ENCODE peak calls at places on chromosomes 5 and 9, in eight cellular contexts. One of them, this sample, is unnamed.

GRCh38 chr5:56112526-56113121 is 117.9 kb upstream of the IL6ST start:
- DNase-seq in transverse colon: no peak
- DNase-seq in OCI-LY7: no peak
- DNase-seq in prostate gland: peak
- DNase-seq in fibroblast of lung: no peak
- DNase-seq in astrocyte: no peak
- DNase-seq in adrenal gland: no peak
- DNase-seq in left ventricle myocardium inferior: no peak
- DNase-seq in this sample: no peak

GRCh38 chr9:1273859-1274258 is 223.7 kb downstream of the DMRT2 start:
- DNase-seq in transverse colon: no peak
- DNase-seq in OCI-LY7: no peak
- DNase-seq in prostate gland: no peak
- DNase-seq in fibroblast of lung: no peak
- DNase-seq in astrocyte: no peak
- DNase-seq in adrenal gland: no peak
- DNase-seq in left ventricle myocardium inferior: no peak
- DNase-seq in this sample: no peak

GRCh38 chr9:71383308-71383707 is 261.9 kb upstream of the TRPM3 start:
- DNase-seq in transverse colon: no peak
- DNase-seq in OCI-LY7: no peak
- DNase-seq in prostate gland: no peak
- DNase-seq in fibroblast of lung: no peak
- DNase-seq in astrocyte: no peak
- DNase-seq in adrenal gland: no peak
- DNase-seq in left ventricle myocardium inferior: no peak
- DNase-seq in this sample: no peak

GRCh38 chr9:22037954-22038690 is 29.0 kb upstream of the CDKN2B start:
- DNase-seq in transverse colon: no peak
- DNase-seq in OCI-LY7: peak
- DNase-seq in prostate gland: no peak
- DNase-seq in fibroblast of lung: no peak
- DNase-seq in astrocyte: no peak
- DNase-seq in adrenal gland: no peak
- DNase-seq in left ventricle myocardium inferior: no peak
- DNase-seq in this sample: no peak

GRCh38 chr5:127440831-127441230 is 76.6 kb upstream of the PRRC1 start:
- DNase-seq in transverse colon: no peak
- DNase-seq in OCI-LY7: no peak
- DNase-seq in prostate gland: no peak
- DNase-seq in fibroblast of lung: peak
- DNase-seq in astrocyte: no peak
- DNase-seq in adrenal gland: no peak
- DNase-seq in left ventricle myocardium inferior: no peak
- DNase-seq in this sample: no peak

GRCh38 chr5:154834045-154834444 is 16.4 kb downstream of the FAXDC2 start:
- DNase-seq in transverse colon: no peak
- DNase-seq in OCI-LY7: no peak
- DNase-seq in prostate gland: peak
- DNase-seq in fibroblast of lung: no peak
- DNase-seq in astrocyte: no peak
- DNase-seq in adrenal gland: no peak
- DNase-seq in left ventricle myocardium inferior: no peak
- DNase-seq in this sample: no peak

GRCh38 chr5:151212361-151212899 is 11.5 kb downstream of the CCDC69 start:
- DNase-seq in transverse colon: no peak
- DNase-seq in OCI-LY7: peak
- DNase-seq in prostate gland: no peak
- DNase-seq in fibroblast of lung: no peak
- DNase-seq in astrocyte: no peak
- DNase-seq in adrenal gland: no peak
- DNase-seq in left ventricle myocardium inferior: no peak
- DNase-seq in this sample: no peak

GRCh38 chr9:121673576-121673975 is 22.1 kb downstream of the DAB2IP start:
- DNase-seq in transverse colon: no peak
- DNase-seq in OCI-LY7: no peak
- DNase-seq in prostate gland: no peak
- DNase-seq in fibroblast of lung: no peak
- DNase-seq in astrocyte: no peak
- DNase-seq in adrenal gland: no peak
- DNase-seq in left ventricle myocardium inferior: no peak
- DNase-seq in this sample: peak

GRCh38 chr5:148909001-148909400 is 82.6 kb downstream of the ADRB2 start:
- DNase-seq in transverse colon: no peak
- DNase-seq in OCI-LY7: no peak
- DNase-seq in prostate gland: no peak
- DNase-seq in fibroblast of lung: peak
- DNase-seq in astrocyte: peak
- DNase-seq in adrenal gland: no peak
- DNase-seq in left ventricle myocardium inferior: no peak
- DNase-seq in this sample: no peak

GRCh38 chr5:139638090-139638735 is 9.9 kb upstream of the CXXC5 start:
- DNase-seq in transverse colon: peak
- DNase-seq in OCI-LY7: peak
- DNase-seq in prostate gland: peak
- DNase-seq in fibroblast of lung: peak
- DNase-seq in astrocyte: peak
- DNase-seq in adrenal gland: peak
- DNase-seq in left ventricle myocardium inferior: peak
- DNase-seq in this sample: peak

GRCh38 chr5:157600252-157600651 is 24.7 kb upstream of the ADAM19 start:
- DNase-seq in transverse colon: no peak
- DNase-seq in OCI-LY7: no peak
- DNase-seq in prostate gland: no peak
- DNase-seq in fibroblast of lung: no peak
- DNase-seq in astrocyte: no peak
- DNase-seq in adrenal gland: no peak
- DNase-seq in left ventricle myocardium inferior: no peak
- DNase-seq in this sample: no peak

GRCh38 chr5:173187054-173187743 is 42.9 kb downstream of the BNIP1 start:
- DNase-seq in transverse colon: no peak
- DNase-seq in OCI-LY7: peak
- DNase-seq in prostate gland: no peak
- DNase-seq in fibroblast of lung: no peak
- DNase-seq in astrocyte: no peak
- DNase-seq in adrenal gland: no peak
- DNase-seq in left ventricle myocardium inferior: no peak
- DNase-seq in this sample: no peak

GRCh38 chr5:42520203-42520602 is 97.0 kb downstream of the GHR start:
- DNase-seq in transverse colon: no peak
- DNase-seq in OCI-LY7: no peak
- DNase-seq in prostate gland: peak
- DNase-seq in fibroblast of lung: no peak
- DNase-seq in astrocyte: no peak
- DNase-seq in adrenal gland: no peak
- DNase-seq in left ventricle myocardium inferior: no peak
- DNase-seq in this sample: no peak

GRCh38 chr9:128383007-128383753 is 12.0 kb downstream of the URM1 start:
- DNase-seq in transverse colon: no peak
- DNase-seq in OCI-LY7: no peak
- DNase-seq in prostate gland: no peak
- DNase-seq in fibroblast of lung: no peak
- DNase-seq in astrocyte: no peak
- DNase-seq in adrenal gland: no peak
- DNase-seq in left ventricle myocardium inferior: no peak
- DNase-seq in this sample: peak

DNA sequence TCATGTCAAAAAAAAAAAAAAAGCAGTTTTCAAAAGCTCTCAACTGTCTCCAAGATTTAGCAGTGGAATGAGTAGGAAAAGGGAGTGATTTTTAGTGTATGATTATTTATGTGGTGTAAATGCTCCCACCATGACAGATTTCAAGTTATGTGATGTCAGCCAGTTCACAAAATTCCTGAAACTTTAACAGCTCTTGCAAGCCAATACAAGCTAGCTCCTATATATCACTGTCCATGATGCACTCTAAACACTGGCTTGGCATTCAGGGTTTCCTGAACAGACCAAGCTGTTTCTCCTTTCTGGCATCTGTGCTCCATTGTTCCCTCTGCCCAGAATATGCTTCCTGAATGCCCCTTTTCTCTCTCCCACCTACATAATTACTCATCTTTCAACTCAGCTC is 7.8 kb upstream of the ANKDD1B start:
- DNase-seq in transverse colon: no peak
- DNase-seq in OCI-LY7: no peak
- DNase-seq in prostate gland: no peak
- DNase-seq in fibroblast of lung: peak
- DNase-seq in astrocyte: peak
- DNase-seq in adrenal gland: no peak
- DNase-seq in left ventricle myocardium inferior: no peak
- DNase-seq in this sample: no peak
- H3K27ac ChIP-seq in transverse colon: no peak
- H3K27ac ChIP-seq in OCI-LY7: no peak
- H3K27ac ChIP-seq in prostate gland: no peak
- H3K27ac ChIP-seq in fibroblast of lung: no peak
- H3K27ac ChIP-seq in astrocyte: peak
- H3K27ac ChIP-seq in adrenal gland: no peak
- H3K27ac ChIP-seq in left ventricle myocardium inferior: no peak
- H3K27ac ChIP-seq in this sample: no peak

GRCh38 chr5:137888875-137889759 is at the start of gene PKD2L2:
- DNase-seq in transverse colon: peak
- DNase-seq in OCI-LY7: peak
- DNase-seq in prostate gland: peak
- DNase-seq in fibroblast of lung: peak
- DNase-seq in astrocyte: peak
- DNase-seq in adrenal gland: peak
- DNase-seq in left ventricle myocardium inferior: peak
- DNase-seq in this sample: peak
- H3K27ac ChIP-seq in transverse colon: peak
- H3K27ac ChIP-seq in OCI-LY7: no peak
- H3K27ac ChIP-seq in prostate gland: peak
- H3K27ac ChIP-seq in fibroblast of lung: peak
- H3K27ac ChIP-seq in astrocyte: peak
- H3K27ac ChIP-seq in adrenal gland: peak
- H3K27ac ChIP-seq in left ventricle myocardium inferior: peak
- H3K27ac ChIP-seq in this sample: peak

GRCh38 chr5:1437452-1437851 is 7.8 kb downstream of the SLC6A3 start:
- DNase-seq in transverse colon: peak
- DNase-seq in OCI-LY7: no peak
- DNase-seq in prostate gland: no peak
- DNase-seq in fibroblast of lung: no peak
- DNase-seq in astrocyte: no peak
- DNase-seq in adrenal gland: no peak
- DNase-seq in left ventricle myocardium inferior: no peak
- DNase-seq in this sample: no peak
- H3K27ac ChIP-seq in transverse colon: no peak
- H3K27ac ChIP-seq in OCI-LY7: no peak
- H3K27ac ChIP-seq in prostate gland: no peak
- H3K27ac ChIP-seq in fibroblast of lung: no peak
- H3K27ac ChIP-seq in astrocyte: no peak
- H3K27ac ChIP-seq in adrenal gland: no peak
- H3K27ac ChIP-seq in left ventricle myocardium inferior: no peak
- H3K27ac ChIP-seq in this sample: no peak

DNA sequence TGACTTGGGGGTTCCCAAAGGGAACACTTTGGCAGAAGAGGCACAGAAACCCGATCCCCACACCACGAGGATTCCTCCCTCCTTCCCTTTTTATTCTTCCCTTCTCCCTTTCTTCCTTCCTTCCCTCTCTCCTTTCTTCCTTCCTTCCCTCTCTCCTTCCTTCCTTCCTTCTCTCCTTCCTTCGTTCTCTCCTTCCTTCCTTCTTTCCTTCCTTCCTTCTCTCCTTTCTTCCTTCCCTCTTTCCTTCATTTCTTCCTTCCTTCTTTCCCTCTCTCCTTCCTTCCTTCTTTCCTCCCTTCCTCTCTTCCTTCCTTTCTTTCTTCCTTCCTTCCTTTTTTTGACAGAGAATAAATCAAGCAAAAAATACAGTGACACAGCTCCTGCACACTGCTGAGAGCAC is 168.0 kb upstream of the NFIL3 start:
- DNase-seq in transverse colon: no peak
- DNase-seq in OCI-LY7: no peak
- DNase-seq in prostate gland: no peak
- DNase-seq in fibroblast of lung: no peak
- DNase-seq in astrocyte: no peak
- DNase-seq in adrenal gland: no peak
- DNase-seq in left ventricle myocardium inferior: no peak
- DNase-seq in this sample: no peak
- H3K27ac ChIP-seq in transverse colon: no peak
- H3K27ac ChIP-seq in OCI-LY7: no peak
- H3K27ac ChIP-seq in prostate gland: no peak
- H3K27ac ChIP-seq in fibroblast of lung: no peak
- H3K27ac ChIP-seq in astrocyte: no peak
- H3K27ac ChIP-seq in adrenal gland: no peak
- H3K27ac ChIP-seq in left ventricle myocardium inferior: no peak
- H3K27ac ChIP-seq in this sample: no peak

GRCh38 chr9:110808599-110808980 is 140.0 kb downstream of the MUSK start:
- DNase-seq in transverse colon: no peak
- DNase-seq in OCI-LY7: no peak
- DNase-seq in prostate gland: no peak
- DNase-seq in fibroblast of lung: no peak
- DNase-seq in astrocyte: no peak
- DNase-seq in adrenal gland: no peak
- DNase-seq in left ventricle myocardium inferior: no peak
- DNase-seq in this sample: no peak

GRCh38 chr9:110814159-110814558 is 145.6 kb downstream of the MUSK start:
- DNase-seq in transverse colon: no peak
- DNase-seq in OCI-LY7: no peak
- DNase-seq in prostate gland: no peak
- DNase-seq in fibroblast of lung: peak
- DNase-seq in astrocyte: no peak
- DNase-seq in adrenal gland: no peak
- DNase-seq in left ventricle myocardium inferior: no peak
- DNase-seq in this sample: no peak

GRCh38 chr9:110810251-110810976 is 141.8 kb downstream of the MUSK start:
- DNase-seq in transverse colon: no peak
- DNase-seq in OCI-LY7: no peak
- DNase-seq in prostate gland: no peak
- DNase-seq in fibroblast of lung: no peak
- DNase-seq in astrocyte: no peak
- DNase-seq in adrenal gland: no peak
- DNase-seq in left ventricle myocardium inferior: no peak
- DNase-seq in this sample: no peak

GRCh38 chr9:110807956-110808598 is 139.5 kb downstream of the MUSK start:
- DNase-seq in transverse colon: no peak
- DNase-seq in OCI-LY7: no peak
- DNase-seq in prostate gland: no peak
- DNase-seq in fibroblast of lung: peak
- DNase-seq in astrocyte: peak
- DNase-seq in adrenal gland: no peak
- DNase-seq in left ventricle myocardium inferior: no peak
- DNase-seq in this sample: no peak

DNA sequence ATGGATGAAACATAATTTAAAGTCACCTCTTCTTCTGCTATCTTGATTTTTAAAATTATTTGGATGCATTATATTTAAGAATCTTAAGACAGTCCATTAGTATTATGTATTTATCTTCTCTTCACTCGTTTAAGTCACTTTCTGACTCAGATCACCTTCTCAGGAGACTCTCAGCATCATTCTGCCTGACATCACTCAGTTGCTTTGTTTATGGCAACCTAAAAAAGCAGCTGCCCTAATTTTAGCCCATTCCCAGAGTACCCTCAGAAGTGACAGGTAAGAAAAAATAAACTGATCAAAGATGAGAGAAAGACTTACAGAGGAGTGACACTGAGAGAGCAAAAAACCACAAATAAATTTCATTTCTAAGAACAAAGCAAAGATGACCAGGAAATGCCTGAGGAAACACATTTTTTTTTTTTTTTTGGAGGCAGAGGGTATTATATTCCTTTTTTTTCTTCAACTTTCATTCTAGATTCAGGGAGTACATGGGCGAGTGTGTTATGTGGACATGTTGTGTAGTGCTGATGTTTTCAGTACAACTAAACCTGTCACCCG is 140.5 kb downstream of the MUSK start:
- DNase-seq in transverse colon: no peak
- DNase-seq in OCI-LY7: no peak
- DNase-seq in prostate gland: no peak
- DNase-seq in fibroblast of lung: no peak
- DNase-seq in astrocyte: no peak
- DNase-seq in adrenal gland: no peak
- DNase-seq in left ventricle myocardium inferior: no peak
- DNase-seq in this sample: no peak
- H3K27ac ChIP-seq in transverse colon: no peak
- H3K27ac ChIP-seq in OCI-LY7: no peak
- H3K27ac ChIP-seq in prostate gland: no peak
- H3K27ac ChIP-seq in fibroblast of lung: no peak
- H3K27ac ChIP-seq in astrocyte: no peak
- H3K27ac ChIP-seq in adrenal gland: no peak
- H3K27ac ChIP-seq in left ventricle myocardium inferior: no peak
- H3K27ac ChIP-seq in this sample: no peak

This sample was measured in dorsolateral prefrontal cortex.